ENCODE peak calls at places on chromosomes 11 and 22, in nine cellular contexts. L is GM23338, M is HCT116, F is PC-3, K is SK-N-SH, U is neural progenitor cell, A is hepatocyte, B is OCI-LY7, J is MM.1S. Q is an unnamed sample.

GRCh38 chr11:18588297-18589252 is at the start of gene UEVLD:
- DNase-seq in L (peak), M (peak), F (peak), K (peak), U (peak), A (peak), B (peak), J (peak), Q (peak)

GRCh38 chr22:41576877-41577276 is 12.8 kb downstream of the PMM1 start:
- DNase-seq in L (peak), M (peak), F (peak), K (peak), U (peak), A (peak), B (peak), J (no peak), Q (peak)

GRCh38 chr11:20156876-20157613 is 3.2 kb downstream of the DBX1 start:
- DNase-seq in L (peak), M (no peak), F (no peak), K (no peak), U (peak), A (no peak), B (no peak), J (peak), Q (no peak)

GRCh38 chr22:45376703-45377102 is 36.7 kb downstream of the SMC1B start:
- DNase-seq in L (no peak), M (no peak), F (no peak), K (no peak), U (no peak), A (no peak), B (no peak), J (no peak), Q (no peak)

GRCh38 chr11:43868852-43869567 is 11.6 kb upstream of the ALKBH3 start:
- DNase-seq in L (no peak), M (no peak), F (peak), K (no peak), U (no peak), A (peak), B (no peak), J (peak), Q (peak)

GRCh38 chr11:100719809-100720221 is 32.7 kb downstream of the ARHGAP42 start:
- DNase-seq in L (peak), M (peak), F (peak), K (no peak), U (peak), A (peak), B (no peak), J (no peak), Q (peak)

GRCh38 chr11:65334696-65335295 is 1.1 kb downstream of the DPF2 start:
- DNase-seq in L (no peak), M (no peak), F (no peak), K (no peak), U (peak), A (no peak), B (peak), J (no peak), Q (peak)

GRCh38 chr11:132056689-132057088 is 686.3 kb downstream of the NTM start:
- DNase-seq in L (no peak), M (no peak), F (no peak), K (no peak), U (no peak), A (peak), B (no peak), J (no peak), Q (peak)

GRCh38 chr11:88202498-88202897 is 27.3 kb upstream of the RAB38 start:
- DNase-seq in L (no peak), M (no peak), F (no peak), K (no peak), U (no peak), A (no peak), B (no peak), J (no peak), Q (no peak)

GRCh38 chr22:23763579-23764331 is 965 bp downstream of the C22orf15 start:
- DNase-seq in L (peak), M (no peak), F (no peak), K (peak), U (peak), A (no peak), B (peak), J (no peak), Q (no peak)

GRCh38 chr11:118078972-118079411 is 2.1 kb downstream of the TMPRSS4 start:
- DNase-seq in L (no peak), M (no peak), F (no peak), K (no peak), U (no peak), A (no peak), B (no peak), J (no peak), Q (no peak)

GRCh38 chr11:38315151-38315550 is 1717.1 kb upstream of the RAG2 start:
- DNase-seq in L (no peak), M (no peak), F (peak), K (no peak), U (no peak), A (no peak), B (no peak), J (no peak), Q (no peak)

GRCh38 chr11:128772814-128773213 is 78.9 kb downstream of the FLI1 start:
- DNase-seq in L (no peak), M (no peak), F (no peak), K (no peak), U (no peak), A (no peak), B (peak), J (no peak), Q (no peak)

GRCh38 chr11:28525636-28526405 is 417.6 kb downstream of the METTL15 start:
- DNase-seq in L (no peak), M (no peak), F (no peak), K (no peak), U (no peak), A (no peak), B (no peak), J (no peak), Q (no peak)

GRCh38 chr11:103601230-103601846 is 435.1 kb upstream of the DDI1 start:
- DNase-seq in L (peak), M (no peak), F (peak), K (peak), U (peak), A (peak), B (peak), J (peak), Q (peak)

GRCh38 chr11:848380-848931 is 5.8 kb downstream of the TSPAN4 start:
- DNase-seq in L (peak), M (no peak), F (no peak), K (peak), U (peak), A (peak), B (peak), J (peak), Q (peak)

GRCh38 chr11:83282084-83282716 is 4.0 kb downstream of the CCDC90B start:
- DNase-seq in L (no peak), M (no peak), F (peak), K (no peak), U (no peak), A (no peak), B (no peak), J (no peak), Q (peak)

GRCh38 chr11:107859459-107860239 is 1.1 kb upstream of the SLC35F2 start:
- DNase-seq in L (peak), M (peak), F (peak), K (peak), U (peak), A (peak), B (peak), J (peak), Q (peak)

GRCh38 chr11:119752946-119753345 is 23.9 kb upstream of the NECTIN1 start:
- DNase-seq in L (no peak), M (no peak), F (no peak), K (no peak), U (no peak), A (no peak), B (no peak), J (no peak), Q (peak)

GRCh38 chr11:2451336-2451735 is 6.5 kb downstream of the KCNQ1 start:
- DNase-seq in L (no peak), M (no peak), F (no peak), K (no peak), U (no peak), A (no peak), B (no peak), J (no peak), Q (no peak)

GRCh38 chr22:45290410-45290936 is 5.7 kb downstream of the UPK3A start:
- DNase-seq in L (peak), M (peak), F (peak), K (no peak), U (peak), A (peak), B (no peak), J (no peak), Q (peak)

GRCh38 chr11:70899616-70900015 is 352.8 kb downstream of the SHANK2 start:
- DNase-seq in L (no peak), M (no peak), F (no peak), K (no peak), U (no peak), A (no peak), B (no peak), J (no peak), Q (no peak)

GRCh38 chr22:42074153-42074750 is at the start of gene PHETA2:
- DNase-seq in L (peak), M (no peak), F (no peak), K (peak), U (peak), A (peak), B (no peak), J (no peak), Q (peak)

GRCh38 chr22:39496131-39496838 is 5.8 kb upstream of the MIEF1 start:
- DNase-seq in L (peak), M (peak), F (peak), K (peak), U (peak), A (peak), B (peak), J (peak), Q (peak)

GRCh38 chr11:21421930-21422329 is 752.5 kb downstream of the NELL1 start:
- DNase-seq in L (no peak), M (no peak), F (no peak), K (no peak), U (no peak), A (no peak), B (no peak), J (no peak), Q (no peak)

GRCh38 chr11:9688716-9689511 is 25.0 kb downstream of the SWAP70 start:
- DNase-seq in L (no peak), M (no peak), F (peak), K (peak), U (peak), A (peak), B (peak), J (no peak), Q (peak)

GRCh38 chr22:47168900-47169800 is 406.7 kb downstream of the TBC1D22A start:
- DNase-seq in L (peak), M (no peak), F (peak), K (peak), U (peak), A (no peak), B (no peak), J (no peak), Q (peak)

GRCh38 chr11:60718524-60719316 is 5.8 kb upstream of the MS4A18 start:
- DNase-seq in L (no peak), M (no peak), F (no peak), K (no peak), U (no peak), A (peak), B (no peak), J (no peak), Q (no peak)

GRCh38 chr22:37486224-37486845 is at the start of gene MFNG:
- DNase-seq in L (peak), M (no peak), F (peak), K (peak), U (peak), A (peak), B (peak), J (peak), Q (peak)

GRCh38 chr11:113350646-113351045 is 36.3 kb downstream of the TTC12 start:
- DNase-seq in L (no peak), M (no peak), F (no peak), K (no peak), U (no peak), A (no peak), B (no peak), J (no peak), Q (no peak)

GRCh38 chr11:128235446-128235845 is 351.9 kb downstream of the ETS1 start:
- DNase-seq in L (peak), M (no peak), F (peak), K (peak), U (no peak), A (peak), B (no peak), J (no peak), Q (no peak)

GRCh38 chr11:30635401-30635989 is 49.3 kb upstream of the MPPED2 start:
- DNase-seq in L (peak), M (no peak), F (no peak), K (peak), U (peak), A (peak), B (no peak), J (no peak), Q (no peak)

GRCh38 chr11:65720237-65720934 is at the start of gene RNASEH2C:
- DNase-seq in L (peak), M (peak), F (peak), K (peak), U (peak), A (peak), B (peak), J (peak), Q (peak)

GRCh38 chr11:66150140-66150539 is 80.1 kb downstream of the PACS1 start:
- DNase-seq in L (no peak), M (no peak), F (no peak), K (no peak), U (no peak), A (no peak), B (no peak), J (peak), Q (no peak)

GRCh38 chr11:79013509-79013908 is 427.3 kb downstream of the TENM4 start:
- DNase-seq in L (no peak), M (no peak), F (peak), K (no peak), U (no peak), A (no peak), B (no peak), J (no peak), Q (peak)

GRCh38 chr11:75004215-75004614 is 15.5 kb downstream of the NEU3 start:
- DNase-seq in L (no peak), M (no peak), F (no peak), K (no peak), U (no peak), A (no peak), B (no peak), J (peak), Q (no peak)

GRCh38 chr22:31635638-31636306 is 26.2 kb downstream of the PISD start:
- DNase-seq in L (no peak), M (no peak), F (no peak), K (no peak), U (no peak), A (peak), B (no peak), J (no peak), Q (no peak)

GRCh38 chr22:31639640-31640039 is 22.4 kb downstream of the PISD start:
- DNase-seq in L (no peak), M (no peak), F (peak), K (no peak), U (no peak), A (no peak), B (no peak), J (no peak), Q (no peak)

GRCh38 chr22:31637938-31638618 is 23.9 kb downstream of the PISD start:
- DNase-seq in L (no peak), M (no peak), F (no peak), K (no peak), U (no peak), A (no peak), B (peak), J (no peak), Q (no peak)

DNA sequence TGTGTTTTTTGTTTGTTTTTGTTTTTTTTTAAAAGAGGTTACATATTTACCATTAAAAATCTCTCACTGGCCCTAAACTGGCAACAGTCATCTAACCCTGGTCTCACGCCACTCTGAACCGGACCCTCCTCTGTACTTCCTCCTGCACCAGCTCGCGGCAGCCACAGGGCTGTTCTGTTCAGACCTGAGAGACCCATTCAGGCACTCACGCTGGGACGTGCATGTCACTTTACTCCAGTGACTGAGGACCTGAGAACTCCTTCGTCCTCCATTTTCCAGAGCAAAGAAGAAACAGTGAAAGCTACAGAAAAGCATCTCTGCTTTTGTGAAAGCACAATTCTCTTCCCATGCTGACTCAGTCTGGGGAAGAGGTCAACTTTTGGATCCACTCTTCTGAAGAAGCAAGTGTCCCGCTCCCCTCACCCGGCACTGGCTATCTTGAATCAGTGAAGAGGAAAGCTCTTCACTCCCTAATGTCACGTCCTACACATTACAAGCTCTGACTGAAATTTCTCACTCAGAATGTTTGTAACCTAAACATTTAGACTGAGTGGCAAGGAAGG is 24.6 kb downstream of the PISD start:
- DNase-seq in L (peak), M (no peak), F (no peak), K (no peak), U (no peak), A (no peak), B (peak), J (no peak), Q (no peak)
- H3K4me3 ChIP-seq in L (no peak), M (no peak), F (no peak), K (no peak), U (no peak), A (no peak), B (peak), J (no peak), Q (no peak)

DNA sequence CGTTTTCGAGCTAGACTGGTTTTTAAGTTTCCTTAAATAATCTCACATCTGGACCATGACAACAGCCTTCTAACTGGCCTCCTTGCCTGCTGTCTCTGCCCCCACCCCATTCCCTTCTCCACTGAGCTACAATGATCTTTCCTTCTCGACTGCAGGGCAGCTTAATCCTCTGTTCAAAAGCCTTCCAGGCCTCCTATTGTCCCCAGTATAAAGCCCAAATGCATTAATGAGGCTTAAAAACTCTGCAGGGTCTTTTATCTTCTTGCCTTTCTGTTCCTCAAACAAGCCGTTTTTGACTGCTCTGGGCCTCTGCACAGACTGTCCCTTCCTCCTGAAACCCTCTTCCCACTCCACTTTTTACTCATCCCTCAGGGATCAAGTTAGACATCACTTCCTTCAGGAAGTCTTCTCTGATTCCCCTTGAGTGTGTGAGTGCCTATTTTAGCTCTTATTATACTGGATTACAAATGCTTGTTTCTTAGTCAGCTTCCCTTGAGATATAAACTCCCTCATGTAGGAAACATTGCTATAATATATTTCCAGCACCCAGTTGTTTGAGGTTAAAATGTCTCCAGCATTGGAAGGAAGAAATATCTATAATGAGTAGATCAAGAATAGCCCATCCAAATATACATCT is 23.6 kb upstream of the PAMR1 start:
- DNase-seq in L (no peak), M (no peak), F (no peak), K (no peak), U (peak), A (no peak), B (no peak), J (no peak), Q (peak)
- H3K4me2 ChIP-seq in L (peak), M (no peak), F (no peak), K (peak), U (peak), A (no peak), B (no peak), J (no peak), Q (peak)

DNA sequence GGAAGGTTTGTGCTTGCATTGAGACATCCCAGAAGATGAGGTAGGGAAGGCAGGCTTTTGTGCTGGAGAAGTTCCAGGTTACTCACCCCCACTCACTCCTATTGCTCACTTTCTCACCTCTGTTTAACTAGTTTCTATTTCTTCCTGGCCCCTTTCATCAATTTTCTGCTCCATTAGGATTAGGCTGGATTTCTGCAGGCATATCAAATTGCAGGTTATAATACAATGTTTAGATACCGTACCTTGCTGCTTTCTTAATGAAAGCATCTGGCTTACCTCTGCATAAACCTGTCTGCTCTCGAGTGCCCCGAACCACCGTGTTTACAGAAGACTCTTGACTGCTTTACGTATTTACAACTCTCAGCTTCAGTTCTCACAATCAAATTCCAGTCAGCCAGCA is 173.7 kb downstream of the ADAMTS15 start:
- DNase-seq in L (no peak), M (no peak), F (peak), K (no peak), U (no peak), A (no peak), B (no peak), J (no peak), Q (no peak)
- TF ChIP-seq EZH2phosphoT487 in L (no peak), M (no peak), F (no peak), K (no peak), U (no peak), A (no peak), B (no peak), J (no peak), Q (no peak)

GRCh38 chr11:125625225-125625593 is 246 bp downstream of the CHEK1 start:
- DNase-seq in L (peak), M (no peak), F (no peak), K (no peak), U (no peak), A (no peak), B (no peak), J (no peak), Q (no peak)
- H3K4me3 ChIP-seq in L (peak), M (peak), F (peak), K (peak), U (peak), A (peak), B (peak), J (peak), Q (peak)

GRCh38 chr11:111836162-111836561 is 35.2 kb downstream of the ALG9 start:
- DNase-seq in L (no peak), M (no peak), F (no peak), K (no peak), U (no peak), A (no peak), B (no peak), J (no peak), Q (no peak)

GRCh38 chr11:111838054-111838453 is 33.3 kb downstream of the ALG9 start:
- DNase-seq in L (no peak), M (no peak), F (no peak), K (no peak), U (no peak), A (no peak), B (no peak), J (no peak), Q (no peak)

GRCh38 chr11:111836766-111837165 is 34.6 kb downstream of the ALG9 start:
- DNase-seq in L (no peak), M (no peak), F (peak), K (no peak), U (no peak), A (peak), B (no peak), J (peak), Q (peak)

GRCh38 chr11:111835665-111836064 is 35.7 kb downstream of the ALG9 start:
- DNase-seq in L (no peak), M (no peak), F (no peak), K (no peak), U (no peak), A (no peak), B (no peak), J (no peak), Q (no peak)

DNA sequence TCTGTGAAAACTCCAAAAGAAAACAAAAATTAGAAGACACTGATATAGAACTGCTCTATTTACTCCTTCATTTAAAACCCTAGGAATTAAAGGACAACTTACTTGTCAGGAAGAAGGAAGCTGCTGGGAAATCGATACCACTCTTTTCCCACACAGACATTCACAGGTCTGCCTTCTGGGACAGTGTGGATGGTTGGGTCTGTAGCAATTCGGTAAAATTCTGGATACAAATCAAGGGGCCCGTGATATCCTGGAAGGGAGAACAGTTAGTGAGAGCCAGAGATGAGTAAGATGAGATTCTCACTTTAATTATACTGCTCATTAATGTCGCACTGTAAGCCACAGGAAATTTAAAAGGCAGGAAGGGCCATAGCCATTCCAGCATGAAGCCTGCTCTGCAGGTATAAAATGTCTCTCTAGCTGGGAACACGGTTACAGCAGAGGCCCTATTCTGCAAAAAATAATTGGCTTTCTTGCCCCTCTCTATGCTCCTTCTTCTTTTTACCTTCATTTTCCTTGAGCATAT is 34.0 kb downstream of the ALG9 start:
- DNase-seq in L (no peak), M (no peak), F (no peak), K (no peak), U (no peak), A (no peak), B (no peak), J (no peak), Q (no peak)
- H3K4me2 ChIP-seq in L (no peak), M (no peak), F (peak), K (no peak), U (no peak), A (no peak), B (no peak), J (no peak), Q (no peak)

Q was measured in GM23248.